ENCODE peak calls at places on chromosomes 1 and 21, in four cellular contexts. D, O, F and W are unnamed samples.
A peak's percentile ranks its signal among the peaks of the same experiment; 100 is the strongest.

GRCh38 chr1:35573198-35573775 is at the start of gene TFAP2E:
- DNase-seq in D (no peak), O (no peak), F (no peak), W (peak; percentile 5)

GRCh38 chr1:194341587-194341986 is 1155.2 kb upstream of the B3GALT2 start:
- DNase-seq in D (no peak), O (peak; percentile 4), F (no peak), W (no peak)

GRCh38 chr1:17853241-17853640 is 98.1 kb downstream of the ACTL8 start:
- DNase-seq in D (no peak), O (no peak), F (no peak), W (no peak)

GRCh38 chr21:14382486-14382834 is 486 bp downstream of the HSPA13 start:
- DNase-seq in D (no peak), O (peak; percentile 11), F (peak; percentile 8), W (no peak)

GRCh38 chr21:26405735-26406361 is 167.2 kb downstream of the CYYR1 start:
- DNase-seq in D (no peak), O (peak; percentile 72), F (no peak), W (no peak)

GRCh38 chr1:10508511-10508951 is 33.8 kb downstream of the PEX14 start:
- DNase-seq in D (no peak), O (peak; percentile 57), F (no peak), W (no peak)

GRCh38 chr21:44952116-44952928 is 12.5 kb downstream of the SLX9 start:
- DNase-seq in D (peak; percentile 72), O (no peak), F (peak; percentile 78), W (peak; percentile 93)

GRCh38 chr1:198823626-198824025 is 184.8 kb downstream of the PTPRC start:
- DNase-seq in D (no peak), O (no peak), F (no peak), W (no peak)

GRCh38 chr1:38804062-38804886 is 55.3 kb downstream of the RRAGC start:
- DNase-seq in D (no peak), O (no peak), F (no peak), W (no peak)

GRCh38 chr1:174726167-174726879 is 273.4 kb upstream of the CACYBP start:
- DNase-seq in D (no peak), O (peak; percentile 55), F (no peak), W (no peak)

GRCh38 chr1:200082329-200082728 is 54.8 kb downstream of the NR5A2 start:
- DNase-seq in D (no peak), O (peak; percentile 8), F (no peak), W (no peak)

GRCh38 chr1:204653590-204654340 is 31.8 kb downstream of the LRRN2 start:
- DNase-seq in D (no peak), O (no peak), F (no peak), W (no peak)

GRCh38 chr1:154276797-154277196 is 4.4 kb downstream of the HAX1 start:
- DNase-seq in D (no peak), O (no peak), F (no peak), W (no peak)

GRCh38 chr21:20570824-20571232 is 427.4 kb upstream of the NCAM2 start:
- DNase-seq in D (no peak), O (no peak), F (no peak), W (no peak)

GRCh38 chr1:28296401-28297220 is 32.2 kb upstream of the MED18 start:
- DNase-seq in D (no peak), O (no peak), F (no peak), W (no peak)

GRCh38 chr1:80896957-80897356 is 903.8 kb upstream of the ADGRL2 start:
- DNase-seq in D (no peak), O (no peak), F (no peak), W (no peak)

GRCh38 chr1:22784317-22784716 is 73.7 kb downstream of the EPHB2 start:
- DNase-seq in D (no peak), O (no peak), F (no peak), W (no peak)

GRCh38 chr1:147252540-147252939 is 10.1 kb downstream of the CHD1L start:
- DNase-seq in D (no peak), O (no peak), F (no peak), W (no peak)

GRCh38 chr21:41929248-41929647 is 24.6 kb downstream of the C2CD2 start:
- DNase-seq in D (no peak), O (no peak), F (no peak), W (no peak)
- H3K4me1 ChIP-seq in D (peaks cover 75% of the 10 kb centered on the region), O (peaks cover 26% of the 10 kb centered on the region), F (peaks cover 75% of the 10 kb centered on the region), W (peaks cover 26% of the 10 kb centered on the region)

GRCh38 chr1:46183119-46183842 is 7.0 kb upstream of the P3R3URF start:
- DNase-seq in D (peak; percentile 68), O (peak; percentile 95), F (peak; percentile 77), W (peak; percentile 96)
- H3K4me1 ChIP-seq in D (peaks cover 61% of the 10 kb centered on the region), O (peaks cover 16% of the 10 kb centered on the region), F (peaks cover 57% of the 10 kb centered on the region), W (peaks cover 33% of the 10 kb centered on the region)

GRCh38 chr1:55898191-55898590 is 681.2 kb downstream of the PLPP3 start:
- DNase-seq in D (no peak), O (peak; percentile 89), F (no peak), W (no peak)

GRCh38 chr1:55893155-55893554 is 678.0 kb upstream of the USP24 start:
- DNase-seq in D (no peak), O (peak; percentile 61), F (no peak), W (no peak)

GRCh38 chr1:55894521-55894920 is 679.4 kb upstream of the USP24 start:
- DNase-seq in D (no peak), O (peak; percentile 35), F (no peak), W (no peak)

DNA sequence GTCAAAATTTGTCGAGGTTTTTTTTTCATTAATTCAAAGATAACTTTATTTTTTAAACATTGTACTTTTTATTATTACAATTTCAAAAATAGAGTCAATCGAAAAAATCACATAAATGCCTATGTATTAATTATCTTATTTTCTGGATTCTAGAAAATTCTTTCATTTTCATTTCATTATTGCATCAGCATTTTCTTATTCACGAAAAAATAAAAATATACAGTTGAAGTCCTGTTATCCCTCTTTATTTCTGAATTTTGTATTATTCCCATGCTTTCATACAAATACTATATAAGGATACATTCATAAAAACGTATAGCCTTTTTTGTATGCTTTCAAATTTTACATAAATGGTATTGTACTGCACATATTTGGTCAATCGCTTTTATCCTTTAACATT is 681.0 kb upstream of the USP24 start:
- DNase-seq in D (no peak), O (no peak), F (no peak), W (no peak)
- H3K4me1 ChIP-seq in D (no peaks in the 10 kb centered on the region), O (no peaks in the 10 kb centered on the region), F (peaks cover 3% of the 10 kb centered on the region), W (no peaks in the 10 kb centered on the region)

GRCh38 chr1:226444901-226445300 is 37.0 kb upstream of the PARP1 start:
- DNase-seq in D (no peak), O (no peak), F (no peak), W (no peak)
- H3K4me1 ChIP-seq in D (no peaks in the 10 kb centered on the region), O (no peaks in the 10 kb centered on the region), F (no peaks in the 10 kb centered on the region), W (no peaks in the 10 kb centered on the region)